ENCODE peak calls at places on chromosome 11, in five cellular contexts. W is kidney, H is HuH-7, S is OCI-LY7, D is NCI-H1092. Q is an unnamed sample.

GRCh38 chr11:33500865-33501479 is 199.7 kb downstream of the C11orf91 start:
- DNase-seq in W (no peak), H (no peak), S (no peak), D (no peak), Q (no peak)

GRCh38 chr11:19060629-19061028 is at the start of gene MRGPRX2:
- DNase-seq in W (no peak), H (no peak), S (no peak), D (no peak), Q (no peak)

GRCh38 chr11:134038897-134039470 is 29.9 kb upstream of the JAM3 start:
- DNase-seq in W (no peak), H (no peak), S (no peak), D (no peak), Q (no peak)

GRCh38 chr11:58574851-58575250 is 805 bp downstream of the LPXN start:
- DNase-seq in W (no peak), H (no peak), S (no peak), D (no peak), Q (no peak)

GRCh38 chr11:33867996-33868645 is 23.8 kb downstream of the LMO2 start:
- DNase-seq in W (no peak), H (no peak), S (no peak), D (no peak), Q (no peak)

GRCh38 chr11:72630104-72630852 is 43.9 kb downstream of the PDE2A start:
- DNase-seq in W (no peak), H (peak; percentile 28), S (no peak), D (no peak), Q (no peak)

GRCh38 chr11:78158987-78159662 is 19.7 kb upstream of the ALG8 start:
- DNase-seq in W (no peak), H (no peak), S (no peak), D (no peak), Q (no peak)

GRCh38 chr11:96284401-96284800 is 58.6 kb downstream of the MAML2 start:
- DNase-seq in W (no peak), H (no peak), S (no peak), D (no peak), Q (no peak)

GRCh38 chr11:102791271-102792036 is 6.5 kb downstream of the MMP1 start:
- DNase-seq in W (no peak), H (no peak), S (no peak), D (no peak), Q (no peak)

GRCh38 chr11:19557720-19558140 is 154.9 kb upstream of the NAV2 start:
- DNase-seq in W (peak; percentile 88), H (peak; percentile 55), S (peak; percentile 67), D (peak; percentile 68), Q (peak; percentile 80)

GRCh38 chr11:16173798-16174197 is 182.5 kb downstream of the SOX6 start:
- DNase-seq in W (no peak), H (no peak), S (no peak), D (no peak), Q (no peak)

GRCh38 chr11:15347969-15348734 is 233.4 kb downstream of the INSC start:
- DNase-seq in W (no peak), H (no peak), S (no peak), D (no peak), Q (no peak)

GRCh38 chr11:10975287-10975721 is 117.5 kb upstream of the ZBED5 start:
- DNase-seq in W (no peak), H (no peak), S (no peak), D (no peak), Q (no peak)

GRCh38 chr11:96016978-96017502 is 93.1 kb upstream of the MTMR2 start:
- DNase-seq in W (no peak), H (no peak), S (no peak), D (no peak), Q (no peak)

GRCh38 chr11:6431861-6432260 is 8.9 kb downstream of the HPX start:
- DNase-seq in W (no peak), H (no peak), S (no peak), D (no peak), Q (no peak)

Q was measured in left lobe of liver.